ENCODE peak calls at places on chromosomes 4 and X, in four cellular contexts. N is K562, M is HepG2, G is SK-N-SH. X is an unnamed sample.

GRCh38 chrX:21974011-21974385 is 33.5 kb downstream of the SMS start:
- DNase-seq in N (no peak), M (no peak), G (no peak), X (no peak)

GRCh38 chrX:144586756-144587155 is 660.5 kb upstream of the SPANXN1 start:
- DNase-seq in N (no peak), M (no peak), G (no peak), X (no peak)

GRCh38 chr4:1300466-1301455 is 11.1 kb downstream of the MAEA start:
- DNase-seq in N (no peak), M (no peak), G (peak), X (no peak)

GRCh38 chr4:3786196-3786869 is 20.1 kb downstream of the ADRA2C start:
- DNase-seq in N (no peak), M (peak), G (peak), X (no peak)

GRCh38 chrX:144334577-144334976 is 450.7 kb downstream of the UBE2NL start:
- DNase-seq in N (peak), M (no peak), G (peak), X (no peak)

GRCh38 chr4:25058796-25059195 is 28.1 kb upstream of the LGI2 start:
- DNase-seq in N (no peak), M (no peak), G (no peak), X (no peak)

GRCh38 chr4:4759233-4759632 is 100.2 kb upstream of the MSX1 start:
- DNase-seq in N (no peak), M (no peak), G (no peak), X (no peak)

GRCh38 chrX:41236629-41237028 is 97.3 kb upstream of the DDX3X start:
- DNase-seq in N (no peak), M (no peak), G (no peak), X (no peak)

GRCh38 chr4:113849771-113850170 is 88.2 kb upstream of the CAMK2D start:
- DNase-seq in N (no peak), M (no peak), G (peak), X (no peak)

GRCh38 chrX:113759422-113759821 is 824.5 kb upstream of the HTR2C start:
- DNase-seq in N (no peak), M (no peak), G (no peak), X (no peak)

GRCh38 chr4:133149932-133150642 is 993 bp downstream of the PCDH10 start:
- DNase-seq in N (no peak), M (no peak), G (no peak), X (no peak)

GRCh38 chr4:177108708-177109107 is 201.0 kb upstream of the NEIL3 start:
- DNase-seq in N (no peak), M (no peak), G (no peak), X (no peak)

GRCh38 chr4:71259911-71260331 is 78.9 kb upstream of the SLC4A4 start:
- DNase-seq in N (no peak), M (no peak), G (no peak), X (no peak)

GRCh38 chr4:3430524-3430923 is 11.2 kb upstream of the HGFAC start:
- DNase-seq in N (no peak), M (no peak), G (no peak), X (no peak)

GRCh38 chrX:16579517-16579916 is 70.4 kb upstream of the S100G start:
- DNase-seq in N (no peak), M (no peak), G (no peak), X (no peak)

GRCh38 chrX:149950681-149951080 is 12.4 kb upstream of the EOLA2 start:
- DNase-seq in N (peak), M (peak), G (peak), X (no peak)

GRCh38 chr4:140031706-140032105 is 122.3 kb downstream of the MAML3 start:
- DNase-seq in N (no peak), M (no peak), G (no peak), X (no peak)

GRCh38 chrX:12702509-12703091 is 88.6 kb upstream of the PRPS2 start:
- DNase-seq in N (peak), M (peak), G (peak), X (peak)

GRCh38 chrX:5683996-5684395 is 544.7 kb downstream of the NLGN4X start:
- DNase-seq in N (no peak), M (no peak), G (no peak), X (no peak)

GRCh38 chrX:23656684-23657083 is 10.6 kb upstream of the PRDX4 start:
- DNase-seq in N (no peak), M (no peak), G (no peak), X (no peak)

GRCh38 chr4:110055014-110055768 is 142.5 kb downstream of the EGF start:
- DNase-seq in N (no peak), M (peak), G (no peak), X (no peak)

GRCh38 chr4:110632506-110633357 is 9.9 kb upstream of the PITX2 start:
- DNase-seq in N (no peak), M (no peak), G (no peak), X (peak)

GRCh38 chrX:22969416-22969815 is 30.3 kb upstream of the DDX53 start:
- DNase-seq in N (no peak), M (no peak), G (no peak), X (no peak)

GRCh38 chr4:158186815-158187214 is 14.0 kb upstream of the GASK1B start:
- DNase-seq in N (no peak), M (no peak), G (no peak), X (no peak)

GRCh38 chrX:19964017-19964710 is 26.7 kb downstream of the BCLAF3 start:
- DNase-seq in N (no peak), M (no peak), G (no peak), X (no peak)
- TF ChIP-seq FOXJ3 in N (no peak), M (no peak), G (no peak), X (no peak)

DNA sequence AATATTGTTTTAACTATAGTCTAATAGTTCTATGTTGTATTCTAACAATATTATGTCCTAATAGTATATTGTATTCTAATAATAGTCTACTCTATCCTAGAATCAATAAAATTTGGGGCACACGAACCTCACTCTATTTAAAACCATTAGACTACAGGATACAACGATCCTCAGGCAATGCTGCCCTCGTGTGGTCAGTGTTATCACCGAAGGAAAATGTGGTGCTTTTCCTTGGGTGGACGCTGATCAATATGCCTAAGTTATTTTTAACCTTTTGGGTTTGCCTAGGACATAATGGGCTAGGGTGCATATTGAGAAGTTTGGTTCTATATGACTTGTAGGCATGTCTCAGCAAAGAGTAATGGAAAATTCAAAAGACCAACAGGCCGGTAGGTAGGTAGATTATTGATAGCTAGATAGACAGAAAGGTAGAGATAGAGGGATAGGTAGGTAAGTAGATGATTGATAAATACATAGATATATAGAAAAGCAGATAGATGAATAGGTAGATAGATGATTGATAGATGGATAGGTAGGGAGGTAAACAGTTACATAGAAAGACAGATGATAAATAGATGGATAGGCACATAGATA is 75.1 kb downstream of the PRKX start:
- DNase-seq in N (peak), M (peak), G (peak), X (peak)
- TF ChIP-seq FOXJ3 in N (no peak), M (no peak), G (no peak), X (no peak)

DNA sequence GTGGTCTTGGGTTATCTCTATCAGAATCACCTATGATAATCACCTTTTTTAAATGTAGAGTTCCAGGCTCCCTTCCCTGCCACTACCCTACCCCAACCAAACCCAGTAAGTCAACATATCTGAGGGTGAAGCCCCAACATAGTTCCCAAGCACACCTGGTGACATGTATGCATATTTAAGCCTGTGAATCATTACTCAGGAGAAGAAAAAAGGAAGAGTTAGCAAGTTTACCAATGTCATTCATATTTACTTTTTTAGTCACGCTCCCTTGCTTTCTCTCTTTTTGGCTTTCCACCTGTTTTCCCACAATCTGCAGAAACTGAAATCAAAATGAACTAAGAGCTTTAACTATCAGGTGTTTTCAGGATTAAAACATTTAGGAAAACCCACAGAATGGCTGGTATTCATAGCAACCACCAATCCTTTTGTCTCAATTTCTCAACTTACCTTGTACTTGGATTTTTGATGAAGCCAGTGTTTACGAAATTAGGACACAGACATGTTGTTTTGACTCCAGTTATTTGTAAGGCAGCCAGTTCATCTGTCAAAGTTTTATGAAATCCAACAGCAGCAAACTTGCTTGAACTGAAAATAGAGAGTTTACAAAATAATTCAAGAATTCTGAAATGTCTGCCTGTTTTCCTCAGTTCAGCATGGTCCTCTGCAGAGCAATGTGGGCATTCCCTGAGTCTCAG is 34.0 kb downstream of the HSD17B11 start:
- DNase-seq in N (no peak), M (no peak), G (no peak), X (no peak)
- TF ChIP-seq FOXJ3 in N (no peak), M (no peak), G (no peak), X (no peak)

DNA sequence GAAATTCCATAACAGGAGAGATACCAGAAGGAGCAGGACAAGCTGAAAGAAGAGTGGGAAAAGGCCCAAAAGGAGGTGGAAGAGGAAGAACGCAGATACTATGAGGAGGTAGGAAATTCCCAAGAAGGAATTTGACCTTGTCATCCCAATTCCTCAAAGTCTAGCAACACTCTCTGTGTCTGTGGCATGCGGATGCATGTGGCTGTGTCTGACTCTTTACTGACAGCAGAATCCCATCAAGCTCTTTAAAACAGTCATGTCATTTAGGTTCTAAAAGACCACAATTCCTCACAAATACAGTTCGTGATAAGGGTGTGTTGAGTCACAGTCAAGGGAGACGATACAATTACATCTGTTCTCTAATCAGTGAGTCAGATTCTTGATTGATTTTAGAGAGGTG is 68.5 kb downstream of the PHOX2B start:
- DNase-seq in N (no peak), M (no peak), G (no peak), X (no peak)
- TF ChIP-seq FOXJ3 in N (no peak), M (no peak), G (no peak), X (no peak)

DNA sequence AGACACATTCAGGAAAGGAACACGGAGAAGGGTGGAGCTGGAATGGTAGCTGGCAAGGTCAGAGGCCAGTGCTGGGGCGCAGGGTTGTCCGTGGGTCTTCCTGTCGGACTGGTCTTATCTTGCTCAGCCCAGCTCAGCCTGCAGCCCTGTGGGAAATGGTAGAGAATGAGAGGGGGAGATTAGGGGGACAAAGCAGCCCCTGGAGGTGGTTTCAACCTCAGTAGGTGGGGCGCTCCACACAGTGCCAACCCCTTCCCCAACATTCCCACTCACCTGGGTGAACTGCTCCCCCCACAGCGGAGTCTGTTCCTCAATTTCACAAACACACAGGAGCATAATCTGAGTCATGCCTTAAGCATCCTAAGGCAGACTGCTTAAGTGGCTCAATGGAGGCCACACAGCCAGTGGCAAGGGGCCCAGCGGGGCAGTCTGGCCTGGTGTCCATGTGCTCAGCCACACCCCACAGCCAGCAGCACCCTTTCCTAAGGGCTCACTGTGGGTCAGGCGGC is 6.8 kb upstream of the HDAC6 start:
- DNase-seq in N (peak), M (no peak), G (no peak), X (no peak)
- TF ChIP-seq FOXJ3 in N (no peak), M (no peak), G (no peak), X (no peak)

DNA sequence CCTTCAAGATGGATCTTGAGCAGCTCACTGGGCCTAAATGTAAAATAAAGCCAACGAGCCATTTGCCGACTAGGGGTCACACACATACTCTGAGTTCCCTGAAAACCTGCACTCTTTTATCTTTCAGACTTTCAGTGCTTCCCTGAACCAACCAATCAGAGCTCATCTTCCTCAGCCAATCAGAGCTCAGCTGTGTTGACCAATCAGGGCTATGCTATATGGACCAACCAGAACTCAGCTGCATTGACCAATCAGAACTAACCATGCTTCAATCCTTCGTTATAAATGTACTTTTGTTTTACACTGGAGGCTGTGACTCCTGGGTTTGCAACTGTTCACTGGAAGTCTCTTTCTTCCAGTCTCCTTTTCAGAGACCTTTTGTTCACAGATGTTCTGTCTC is 19.3 kb downstream of the SLC25A53 start:
- DNase-seq in N (peak), M (no peak), G (no peak), X (no peak)
- TF ChIP-seq FOXJ3 in N (no peak), M (no peak), G (no peak), X (no peak)

DNA sequence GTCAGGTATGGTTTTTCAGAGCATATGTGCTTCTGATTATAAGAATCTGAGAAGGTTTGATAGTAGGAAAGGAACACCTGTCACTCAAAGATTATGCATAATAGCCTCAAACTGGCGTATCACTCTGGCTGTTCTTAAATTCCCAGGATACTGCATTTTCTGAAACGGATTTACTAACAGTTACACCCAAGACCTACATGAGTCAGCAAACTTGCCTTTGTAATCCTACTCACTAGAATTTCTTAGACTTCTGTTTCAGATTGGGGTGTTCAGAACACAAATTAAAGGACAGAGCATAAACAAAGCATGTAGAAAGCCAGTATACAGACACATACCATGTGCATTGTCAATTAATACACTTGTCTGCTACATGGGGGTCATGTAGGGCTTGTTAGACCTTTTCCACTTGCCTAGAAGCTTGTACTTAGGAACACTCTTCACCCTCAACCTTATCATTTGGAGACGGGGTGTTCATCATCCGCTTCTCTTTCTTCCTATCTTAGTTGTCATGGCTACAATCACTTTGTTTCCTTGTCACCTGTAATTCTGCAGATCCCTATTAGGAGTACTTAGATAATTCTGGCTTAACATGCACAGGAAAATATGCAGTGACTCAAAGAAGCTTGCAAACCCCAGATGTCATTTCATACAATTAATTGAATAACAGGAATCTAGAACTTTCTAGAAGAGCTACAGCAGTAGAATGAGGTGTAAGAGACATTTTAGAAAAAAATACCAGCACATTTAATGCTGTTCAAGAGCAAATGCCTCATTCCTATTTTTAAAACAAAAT is 593.0 kb upstream of the TENM3 start:
- DNase-seq in N (no peak), M (no peak), G (no peak), X (no peak)
- TF ChIP-seq FOXJ3 in N (no peak), M (no peak), G (no peak), X (no peak)

GRCh38 chr4:186596346-186596745 is 41.0 kb upstream of the MTNR1A start:
- DNase-seq in N (no peak), M (no peak), G (no peak), X (no peak)

GRCh38 chr4:186592450-186592849 is 37.1 kb upstream of the MTNR1A start:
- DNase-seq in N (no peak), M (no peak), G (no peak), X (no peak)

GRCh38 chr4:186591651-186592050 is 36.3 kb upstream of the MTNR1A start:
- DNase-seq in N (no peak), M (no peak), G (no peak), X (no peak)

GRCh38 chr4:186593587-186593973 is 38.2 kb upstream of the MTNR1A start:
- DNase-seq in N (no peak), M (no peak), G (no peak), X (no peak)

GRCh38 chr4:186592961-186593586 is 37.7 kb upstream of the MTNR1A start:
- DNase-seq in N (no peak), M (no peak), G (no peak), X (no peak)
- TF ChIP-seq FOXJ3 in N (no peak), M (no peak), G (no peak), X (no peak)

GRCh38 chrX:45068555-45068954 is 132.1 kb downstream of the DIPK2B start:
- DNase-seq in N (no peak), M (no peak), G (no peak), X (no peak)
- TF ChIP-seq FOXJ3 in N (no peak), M (no peak), G (no peak), X (no peak)

GRCh38 chrX:69032601-69033000 is 132.7 kb downstream of the PJA1 start:
- DNase-seq in N (no peak), M (no peak), G (no peak), X (no peak)
- TF ChIP-seq FOXJ3 in N (no peak), M (no peak), G (no peak), X (no peak)